ENCODE peak calls at places on chromosome 21, in six cellular contexts. One of them, this sample, is unnamed.

GRCh38 chr21:39660191-39660590 is 47.5 kb downstream of the B3GALT5 start:
- DNase-seq in cardiac fibroblast: peak; percentile 28
- DNase-seq in CD8-positive, alpha-beta memory T cell: no peak
- DNase-seq in A549: no peak
- DNase-seq in tibial artery: no peak
- DNase-seq in heart right ventricle: peak; percentile 23
- DNase-seq in this sample: peak; percentile 41

GRCh38 chr21:33924766-33925100 is 9.1 kb upstream of the ATP5PO start:
- DNase-seq in CD8-positive, alpha-beta memory T cell: no peak
- DNase-seq in cardiac fibroblast: no peak
- DNase-seq in A549: no peak
- DNase-seq in tibial artery: no peak
- DNase-seq in heart right ventricle: no peak
- DNase-seq in this sample: no peak

GRCh38 chr21:25171438-25171837 is 435.8 kb downstream of the MRPL39 start:
- DNase-seq in cardiac fibroblast: peak; percentile 9
- DNase-seq in CD8-positive, alpha-beta memory T cell: no peak
- DNase-seq in A549: no peak
- DNase-seq in tibial artery: no peak
- DNase-seq in heart right ventricle: no peak
- DNase-seq in this sample: no peak

GRCh38 chr21:16402752-16403151 is 673.0 kb downstream of the USP25 start:
- DNase-seq in heart right ventricle: no peak
- DNase-seq in CD8-positive, alpha-beta memory T cell: no peak
- DNase-seq in A549: no peak
- DNase-seq in tibial artery: no peak
- DNase-seq in cardiac fibroblast: peak; percentile 42
- DNase-seq in this sample: no peak

GRCh38 chr21:41762236-41762635 is 4.6 kb downstream of the RIPK4 start:
- DNase-seq in A549: no peak
- DNase-seq in tibial artery: no peak
- DNase-seq in CD8-positive, alpha-beta memory T cell: no peak
- DNase-seq in cardiac fibroblast: no peak
- DNase-seq in heart right ventricle: no peak
- DNase-seq in this sample: no peak

GRCh38 chr21:43892984-43893535 is 28.0 kb downstream of the AGPAT3 start:
- DNase-seq in heart right ventricle: no peak
- DNase-seq in cardiac fibroblast: no peak
- DNase-seq in CD8-positive, alpha-beta memory T cell: no peak
- DNase-seq in tibial artery: no peak
- DNase-seq in A549: no peak
- DNase-seq in this sample: no peak

GRCh38 chr21:17462276-17462981 is 50.4 kb upstream of the CXADR start:
- DNase-seq in cardiac fibroblast: peak; percentile 11
- DNase-seq in A549: peak; percentile 25
- DNase-seq in tibial artery: no peak
- DNase-seq in CD8-positive, alpha-beta memory T cell: no peak
- DNase-seq in heart right ventricle: no peak
- DNase-seq in this sample: no peak

GRCh38 chr21:35924714-35925301 is 135.5 kb downstream of the SETD4 start:
- DNase-seq in cardiac fibroblast: peak; percentile 74
- DNase-seq in heart right ventricle: no peak
- DNase-seq in CD8-positive, alpha-beta memory T cell: no peak
- DNase-seq in tibial artery: no peak
- DNase-seq in A549: no peak
- DNase-seq in this sample: no peak

GRCh38 chr21:14877581-14878228 is 187.1 kb downstream of the NRIP1 start:
- DNase-seq in heart right ventricle: no peak
- DNase-seq in A549: no peak
- DNase-seq in tibial artery: no peak
- DNase-seq in CD8-positive, alpha-beta memory T cell: no peak
- DNase-seq in cardiac fibroblast: peak; percentile 54
- DNase-seq in this sample: no peak

GRCh38 chr21:33908760-33909159 is 6.8 kb downstream of the ATP5PO start:
- DNase-seq in tibial artery: no peak
- DNase-seq in A549: no peak
- DNase-seq in heart right ventricle: no peak
- DNase-seq in cardiac fibroblast: no peak
- DNase-seq in CD8-positive, alpha-beta memory T cell: no peak
- DNase-seq in this sample: no peak

GRCh38 chr21:43988506-43989230 is 23.4 kb upstream of the TRAPPC10 start:
- DNase-seq in A549: no peak
- DNase-seq in heart right ventricle: no peak
- DNase-seq in tibial artery: no peak
- DNase-seq in CD8-positive, alpha-beta memory T cell: no peak
- DNase-seq in cardiac fibroblast: no peak
- DNase-seq in this sample: peak; percentile 54

GRCh38 chr21:21200103-21200938 is 202.1 kb downstream of the NCAM2 start:
- DNase-seq in heart right ventricle: no peak
- DNase-seq in A549: no peak
- DNase-seq in CD8-positive, alpha-beta memory T cell: no peak
- DNase-seq in tibial artery: peak; percentile 74
- DNase-seq in cardiac fibroblast: peak; percentile 99
- DNase-seq in this sample: peak; percentile 41

GRCh38 chr21:21196848-21197247 is 198.6 kb downstream of the NCAM2 start:
- DNase-seq in cardiac fibroblast: no peak
- DNase-seq in A549: no peak
- DNase-seq in heart right ventricle: no peak
- DNase-seq in tibial artery: no peak
- DNase-seq in CD8-positive, alpha-beta memory T cell: no peak
- DNase-seq in this sample: no peak

GRCh38 chr21:21203822-21204339 is 205.7 kb downstream of the NCAM2 start:
- DNase-seq in heart right ventricle: no peak
- DNase-seq in cardiac fibroblast: no peak
- DNase-seq in tibial artery: no peak
- DNase-seq in A549: no peak
- DNase-seq in CD8-positive, alpha-beta memory T cell: no peak
- DNase-seq in this sample: no peak

GRCh38 chr21:21199342-21200102 is 201.3 kb downstream of the NCAM2 start:
- DNase-seq in heart right ventricle: no peak
- DNase-seq in tibial artery: no peak
- DNase-seq in cardiac fibroblast: no peak
- DNase-seq in CD8-positive, alpha-beta memory T cell: no peak
- DNase-seq in A549: no peak
- DNase-seq in this sample: no peak

DNA sequence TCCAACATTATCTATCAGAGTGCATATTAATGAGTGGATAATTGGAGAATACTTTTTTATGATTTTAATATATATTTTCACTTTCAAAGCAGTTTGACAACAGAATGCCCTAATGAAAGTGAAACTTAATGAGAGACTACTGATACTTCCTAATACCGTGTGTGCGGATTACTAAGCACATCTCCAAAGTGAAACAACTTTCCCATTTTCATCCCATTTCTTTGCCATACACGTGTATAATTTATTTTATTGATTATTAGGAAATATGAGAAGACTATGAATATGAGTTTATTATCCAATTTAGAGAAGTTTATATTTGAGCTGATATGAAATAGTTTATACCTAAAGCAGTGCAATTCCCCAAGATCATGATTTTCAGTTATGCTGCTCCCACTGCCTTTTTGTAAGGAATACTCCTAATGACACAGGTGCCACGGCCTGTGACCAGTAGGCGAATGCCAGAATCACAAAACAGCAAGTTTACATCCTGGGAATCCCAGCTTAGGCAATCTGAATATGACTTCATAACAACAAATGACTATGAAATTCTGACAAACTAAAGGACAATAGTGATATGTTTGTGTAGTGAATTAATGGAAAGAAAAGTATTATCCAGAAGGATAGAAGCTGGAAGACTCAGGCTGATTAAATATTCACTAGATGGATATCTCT is 202.9 kb downstream of the NCAM2 start:
- DNase-seq in tibial artery: no peak
- DNase-seq in heart right ventricle: no peak
- DNase-seq in CD8-positive, alpha-beta memory T cell: no peak
- DNase-seq in cardiac fibroblast: peak; percentile 57
- DNase-seq in A549: no peak
- DNase-seq in this sample: no peak
- H3K4me3 ChIP-seq in tibial artery: no peak overlapping the region
- H3K4me3 ChIP-seq in heart right ventricle: peak overlapping the region; percentile 29
- H3K4me3 ChIP-seq in CD8-positive, alpha-beta memory T cell: no peak overlapping the region
- H3K4me3 ChIP-seq in cardiac fibroblast: no peak overlapping the region
- H3K4me3 ChIP-seq in A549: no peak overlapping the region
- H3K4me3 ChIP-seq in this sample: peak overlapping the region; percentile 32

DNA sequence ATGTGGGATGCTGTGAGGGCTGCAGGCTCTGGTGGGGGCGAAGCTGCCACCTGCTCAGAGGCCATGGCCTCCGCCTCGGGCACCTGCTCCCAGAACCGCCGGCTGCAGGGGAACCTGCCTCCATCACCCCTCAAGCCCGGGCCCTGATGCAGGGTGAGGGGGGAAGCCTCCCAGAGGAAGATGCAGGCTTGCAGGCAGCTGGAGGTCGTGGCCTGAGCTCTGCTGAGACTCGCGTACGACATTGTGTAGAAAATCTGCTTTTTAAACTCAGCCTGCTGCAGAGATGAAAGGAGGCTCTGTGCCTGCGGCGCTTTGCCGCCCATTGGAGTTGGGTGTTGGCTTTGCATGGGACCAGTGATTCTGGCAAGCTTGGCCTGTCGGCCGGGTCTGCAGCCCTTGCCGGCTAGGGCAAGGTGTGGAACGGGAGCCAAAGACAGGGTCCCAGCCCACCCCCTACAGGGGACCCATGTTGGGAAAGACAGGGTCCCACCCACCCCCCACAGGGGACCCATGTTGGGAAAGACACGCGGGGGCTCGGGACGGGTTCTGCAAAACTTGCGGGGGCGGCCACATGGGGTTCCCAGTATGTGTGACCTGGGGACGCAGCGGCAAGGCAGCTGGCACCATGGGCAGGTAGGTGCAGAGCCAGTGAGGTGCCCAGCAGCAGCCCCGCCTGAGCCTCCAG is 55.6 kb downstream of the SLX9 start:
- DNase-seq in tibial artery: peak; percentile 69
- DNase-seq in heart right ventricle: peak; percentile 13
- DNase-seq in CD8-positive, alpha-beta memory T cell: no peak
- DNase-seq in A549: no peak
- DNase-seq in cardiac fibroblast: no peak
- DNase-seq in this sample: peak; percentile 15
- H3K4me3 ChIP-seq in tibial artery: no peak overlapping the region
- H3K4me3 ChIP-seq in heart right ventricle: no peak overlapping the region
- H3K4me3 ChIP-seq in CD8-positive, alpha-beta memory T cell: no peak overlapping the region
- H3K4me3 ChIP-seq in A549: no peak overlapping the region
- H3K4me3 ChIP-seq in cardiac fibroblast: no peak overlapping the region
- H3K4me3 ChIP-seq in this sample: no peak overlapping the region

DNA sequence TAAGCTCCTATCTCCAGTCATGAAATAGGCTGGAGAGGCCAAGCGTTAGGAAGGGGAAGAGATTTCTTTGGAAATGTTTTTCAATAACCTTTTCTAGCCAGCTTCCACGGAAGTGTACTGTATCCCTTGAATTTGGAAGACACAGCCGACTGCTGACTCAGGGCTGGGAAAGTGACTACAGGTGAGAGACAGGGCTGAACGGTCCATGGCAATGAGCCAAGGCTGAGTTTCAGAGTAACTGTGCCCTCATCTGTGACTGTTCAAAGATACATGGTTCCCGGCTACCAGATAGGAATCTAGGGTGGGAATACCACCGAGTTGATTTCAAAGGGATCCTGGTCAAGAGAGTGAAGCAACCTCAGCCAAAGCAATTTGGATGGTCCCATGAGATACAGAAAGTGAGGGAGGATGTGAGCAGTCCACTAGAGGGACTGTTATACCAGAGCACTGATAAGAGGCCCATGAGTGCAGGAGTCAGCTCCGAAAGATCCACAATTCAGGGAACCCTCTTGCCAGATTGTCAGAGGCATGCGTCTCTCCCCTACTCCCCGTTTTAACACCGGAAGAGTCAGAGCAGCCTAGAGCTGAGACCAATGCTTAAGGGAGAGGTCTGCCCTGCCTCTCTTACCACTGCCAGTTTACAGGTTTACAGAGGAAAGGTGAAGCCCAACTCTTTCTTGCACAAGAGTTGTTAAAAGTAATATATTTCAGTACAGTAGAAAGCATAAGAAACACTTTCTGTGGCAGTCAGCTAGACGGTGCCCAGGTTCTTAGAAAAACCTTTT is 3.2 kb upstream of the KRTAP19-8 start:
- DNase-seq in heart right ventricle: no peak
- DNase-seq in tibial artery: no peak
- DNase-seq in A549: no peak
- DNase-seq in cardiac fibroblast: no peak
- DNase-seq in CD8-positive, alpha-beta memory T cell: no peak
- DNase-seq in this sample: no peak
- H3K4me3 ChIP-seq in heart right ventricle: no peak overlapping the region
- H3K4me3 ChIP-seq in tibial artery: no peak overlapping the region
- H3K4me3 ChIP-seq in A549: no peak overlapping the region
- H3K4me3 ChIP-seq in cardiac fibroblast: no peak overlapping the region
- H3K4me3 ChIP-seq in CD8-positive, alpha-beta memory T cell: no peak overlapping the region
- H3K4me3 ChIP-seq in this sample: no peak overlapping the region

GRCh38 chr21:26962516-26963305 is 4.2 kb downstream of the ADAMTS5 start:
- DNase-seq in cardiac fibroblast: peak; percentile 32
- DNase-seq in heart right ventricle: no peak
- DNase-seq in tibial artery: no peak
- DNase-seq in A549: no peak
- DNase-seq in CD8-positive, alpha-beta memory T cell: no peak
- DNase-seq in this sample: no peak
- H3K4me3 ChIP-seq in cardiac fibroblast: no peak overlapping the region
- H3K4me3 ChIP-seq in heart right ventricle: no peak overlapping the region
- H3K4me3 ChIP-seq in tibial artery: peak overlapping the region; percentile 62
- H3K4me3 ChIP-seq in A549: no peak overlapping the region
- H3K4me3 ChIP-seq in CD8-positive, alpha-beta memory T cell: no peak overlapping the region
- H3K4me3 ChIP-seq in this sample: no peak overlapping the region

DNA sequence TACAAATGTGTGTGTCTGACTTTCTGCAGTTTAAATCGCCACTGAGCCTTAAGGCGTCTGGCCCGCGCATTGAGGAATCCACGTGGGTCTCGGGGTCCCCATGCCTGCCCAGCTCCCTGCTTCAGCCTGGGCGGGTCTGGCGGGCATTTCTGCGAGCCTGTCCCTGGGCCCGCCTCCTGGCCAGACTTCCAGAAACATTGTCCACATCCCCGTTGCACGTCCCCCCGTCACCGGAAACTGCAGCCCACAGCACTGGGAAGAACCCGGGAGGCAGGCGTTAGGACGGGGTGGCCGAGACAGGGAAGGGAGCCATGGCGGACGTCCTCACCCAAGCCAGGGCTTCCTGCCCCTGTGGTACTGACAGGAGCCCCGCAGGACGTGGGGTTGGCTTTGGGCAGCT is 113.1 kb upstream of the COL6A1 start:
- DNase-seq in heart right ventricle: no peak
- DNase-seq in cardiac fibroblast: no peak
- DNase-seq in CD8-positive, alpha-beta memory T cell: no peak
- DNase-seq in tibial artery: no peak
- DNase-seq in A549: no peak
- DNase-seq in this sample: no peak
- H3K4me3 ChIP-seq in heart right ventricle: no peak overlapping the region
- H3K4me3 ChIP-seq in cardiac fibroblast: no peak overlapping the region
- H3K4me3 ChIP-seq in CD8-positive, alpha-beta memory T cell: no peak overlapping the region
- H3K4me3 ChIP-seq in tibial artery: no peak overlapping the region
- H3K4me3 ChIP-seq in A549: no peak overlapping the region
- H3K4me3 ChIP-seq in this sample: no peak overlapping the region